ENCODE peak calls at places on chromosomes 7 and 10, in seven cellular contexts. X is trophoblast cell, E is C1 segment of cervical spinal cord, U is GM12878, L is kidney glomerular epithelial cell, Y is sigmoid colon, S is KBM-7. I is an unnamed sample.

GRCh38 chr7:50562126-50562525 is 3.1 kb downstream of the DDC start:
- DNase-seq in X (no peak), E (no peak), U (no peak), L (peak), Y (no peak), S (no peak), I (no peak)

GRCh38 chr10:131843089-131843595 is 57.7 kb upstream of the PPP2R2D start:
- DNase-seq in X (no peak), E (no peak), U (no peak), L (no peak), Y (peak), S (no peak), I (no peak)

GRCh38 chr10:80172896-80173295 is 32.4 kb downstream of the ANXA11 start:
- DNase-seq in X (peak), E (peak), U (no peak), L (no peak), Y (peak), S (no peak), I (no peak)

GRCh38 chr7:83528925-83529423 is 120.0 kb downstream of the SEMA3E start:
- DNase-seq in X (peak), E (no peak), U (no peak), L (no peak), Y (no peak), S (no peak), I (no peak)

GRCh38 chr10:60006046-60006445 is 99.7 kb upstream of the CCDC6 start:
- DNase-seq in X (no peak), E (no peak), U (no peak), L (no peak), Y (no peak), S (no peak), I (no peak)

GRCh38 chr10:104318096-104318725 is 20.1 kb downstream of the ITPRIP start:
- DNase-seq in X (no peak), E (no peak), U (no peak), L (no peak), Y (peak), S (no peak), I (no peak)

GRCh38 chr7:158730383-158731055 is 25.9 kb upstream of the NCAPG2 start:
- DNase-seq in X (no peak), E (no peak), U (no peak), L (no peak), Y (no peak), S (no peak), I (no peak)

GRCh38 chr7:36207451-36208291 is 54.6 kb downstream of the EEPD1 start:
- DNase-seq in X (peak), E (peak), U (no peak), L (peak), Y (peak), S (peak), I (peak)

GRCh38 chr10:30862486-30862885 is 169.2 kb downstream of the ZNF438 start:
- DNase-seq in X (peak), E (no peak), U (no peak), L (peak), Y (no peak), S (no peak), I (no peak)

GRCh38 chr7:128833148-128833938 is 3.1 kb downstream of the FLNC start:
- DNase-seq in X (no peak), E (peak), U (no peak), L (peak), Y (peak), S (peak), I (peak)

GRCh38 chr10:10845826-10846225 is 171.8 kb upstream of the CELF2 start:
- DNase-seq in X (no peak), E (no peak), U (no peak), L (no peak), Y (no peak), S (no peak), I (no peak)

GRCh38 chr10:107163086-107163880 is 1.2 kb downstream of the SORCS1 start:
- DNase-seq in X (no peak), E (no peak), U (no peak), L (no peak), Y (peak), S (no peak), I (no peak)

GRCh38 chr10:133007360-133007858 is 65.0 kb upstream of the CFAP46 start:
- DNase-seq in X (no peak), E (no peak), U (no peak), L (no peak), Y (no peak), S (no peak), I (no peak)

GRCh38 chr7:137820677-137821420 is 25.9 kb downstream of the DGKI start:
- DNase-seq in X (no peak), E (peak), U (no peak), L (no peak), Y (peak), S (no peak), I (peak)

GRCh38 chr7:133682364-133683181 is 429.7 kb downstream of the EXOC4 start:
- DNase-seq in X (no peak), E (no peak), U (no peak), L (no peak), Y (no peak), S (no peak), I (no peak)

GRCh38 chr10:46524471-46525176 is 31.8 kb downstream of the GPRIN2 start:
- DNase-seq in X (peak), E (no peak), U (no peak), L (peak), Y (peak), S (no peak), I (no peak)

GRCh38 chr7:73738220-73738611 is 386 bp downstream of the ABHD11 start:
- DNase-seq in X (peak), E (peak), U (no peak), L (peak), Y (peak), S (peak), I (peak)

GRCh38 chr7:47285860-47286491 is 295.9 kb downstream of the TNS3 start:
- DNase-seq in X (no peak), E (no peak), U (no peak), L (no peak), Y (peak), S (no peak), I (no peak)

GRCh38 chr10:7819126-7819470 is 793 bp downstream of the TAF3 start:
- DNase-seq in X (peak), E (peak), U (no peak), L (peak), Y (no peak), S (peak), I (peak)

GRCh38 chr10:70188768-70189167 is 18.5 kb upstream of the SAR1A start:
- DNase-seq in X (no peak), E (no peak), U (no peak), L (no peak), Y (no peak), S (no peak), I (no peak)

GRCh38 chr7:22127835-22128527 is 182.3 kb upstream of the CDCA7L start:
- DNase-seq in X (no peak), E (no peak), U (no peak), L (no peak), Y (no peak), S (no peak), I (no peak)

GRCh38 chr7:81244213-81244612 is 325.4 kb upstream of the SEMA3C start:
- DNase-seq in X (no peak), E (no peak), U (no peak), L (no peak), Y (no peak), S (no peak), I (no peak)

GRCh38 chr7:109821156-109821555 is 1251.5 kb downstream of the DNAJB9 start:
- DNase-seq in X (no peak), E (no peak), U (no peak), L (no peak), Y (no peak), S (no peak), I (no peak)

GRCh38 chr10:110794808-110795207 is 76.9 kb upstream of the PDCD4 start:
- DNase-seq in X (no peak), E (peak), U (no peak), L (no peak), Y (no peak), S (no peak), I (peak)

GRCh38 chr10:37390901-37391300 is 265.5 kb downstream of the ANKRD30A start:
- DNase-seq in X (no peak), E (no peak), U (no peak), L (no peak), Y (no peak), S (peak), I (no peak)

GRCh38 chr10:98555011-98555619 is 108.4 kb upstream of the HPS1 start:
- DNase-seq in X (no peak), E (no peak), U (no peak), L (no peak), Y (no peak), S (no peak), I (no peak)

GRCh38 chr7:15845868-15846267 is 159.4 kb upstream of the MEOX2 start:
- DNase-seq in X (no peak), E (no peak), U (no peak), L (no peak), Y (no peak), S (no peak), I (no peak)

GRCh38 chr10:82378146-82378545 is 503.2 kb downstream of the NRG3 start:
- DNase-seq in X (no peak), E (peak), U (no peak), L (peak), Y (no peak), S (no peak), I (no peak)

GRCh38 chr7:49174396-49174795 is 250.0 kb downstream of the CDC14C start:
- DNase-seq in X (no peak), E (no peak), U (no peak), L (peak), Y (no peak), S (no peak), I (no peak)

GRCh38 chr7:46654546-46655443 is 733.7 kb upstream of the IGFBP3 start:
- DNase-seq in X (no peak), E (no peak), U (no peak), L (peak), Y (no peak), S (no peak), I (no peak)

GRCh38 chr7:83468251-83468739 is 180.6 kb downstream of the SEMA3E start:
- DNase-seq in X (peak), E (peak), U (peak), L (peak), Y (peak), S (peak), I (peak)

GRCh38 chr10:71920540-71921318 is 43.5 kb upstream of the CHST3 start:
- DNase-seq in X (no peak), E (no peak), U (no peak), L (peak), Y (no peak), S (no peak), I (no peak)

GRCh38 chr10:3779146-3779707 is 5.8 kb downstream of the KLF6 start:
- DNase-seq in X (no peak), E (no peak), U (no peak), L (no peak), Y (no peak), S (no peak), I (no peak)

GRCh38 chr7:46134385-46134784 is 213.3 kb upstream of the IGFBP3 start:
- DNase-seq in X (no peak), E (no peak), U (no peak), L (no peak), Y (no peak), S (no peak), I (no peak)

GRCh38 chr7:73703225-73703624 is 16.2 kb downstream of the STX1A start:
- DNase-seq in X (no peak), E (no peak), U (no peak), L (no peak), Y (no peak), S (no peak), I (no peak)

GRCh38 chr7:102284399-102284798 is 2.3 kb upstream of the SH2B2 start:
- DNase-seq in X (no peak), E (no peak), U (no peak), L (no peak), Y (no peak), S (no peak), I (no peak)

GRCh38 chr10:7458554-7458953 is 47.7 kb upstream of the SFMBT2 start:
- DNase-seq in X (no peak), E (no peak), U (no peak), L (no peak), Y (no peak), S (no peak), I (no peak)

GRCh38 chr10:77689339-77689738 is 51.7 kb upstream of the KCNMA1 start:
- DNase-seq in X (no peak), E (no peak), U (no peak), L (no peak), Y (no peak), S (no peak), I (no peak)

I was measured in hippocampal formation.